ENCODE peak calls at places on chromosome 1, in seven cellular contexts. One of them, this sample, is unnamed.

GRCh38 chr1:921011-921837 is 2.5 kb upstream of the SAMD11 start:
- DNase-seq in GM12878: no peak
- DNase-seq in HepG2: peak; percentile 60
- DNase-seq in H1: no peak
- DNase-seq in SK-N-SH: peak; percentile 92
- DNase-seq in A549: peak; percentile 63
- DNase-seq in K562: peak; percentile 91
- DNase-seq in this sample: peak; percentile 71

GRCh38 chr1:24558902-24559791 is 3.3 kb downstream of the NCMAP start:
- DNase-seq in A549: peak; percentile 55
- DNase-seq in K562: no peak
- DNase-seq in H1: peak; percentile 82
- DNase-seq in SK-N-SH: peak; percentile 88
- DNase-seq in GM12878: no peak
- DNase-seq in HepG2: peak; percentile 89
- DNase-seq in this sample: peak; percentile 82

GRCh38 chr1:98217601-98218000 is 296.8 kb upstream of the DPYD start:
- DNase-seq in K562: no peak
- DNase-seq in HepG2: no peak
- DNase-seq in A549: no peak
- DNase-seq in GM12878: no peak
- DNase-seq in SK-N-SH: no peak
- DNase-seq in H1: no peak
- DNase-seq in this sample: no peak

GRCh38 chr1:9901148-9902059 is 8.7 kb downstream of the CTNNBIP1 start:
- DNase-seq in K562: peak; percentile 53
- DNase-seq in H1: no peak
- DNase-seq in GM12878: no peak
- DNase-seq in HepG2: no peak
- DNase-seq in SK-N-SH: no peak
- DNase-seq in A549: no peak
- DNase-seq in this sample: no peak

GRCh38 chr1:119564548-119564947 is 57.5 kb downstream of the HSD3B1 start:
- DNase-seq in HepG2: no peak
- DNase-seq in SK-N-SH: no peak
- DNase-seq in K562: no peak
- DNase-seq in H1: no peak
- DNase-seq in A549: no peak
- DNase-seq in GM12878: peak; percentile 20
- DNase-seq in this sample: no peak

GRCh38 chr1:109864063-109864822 is 46.4 kb upstream of the CSF1 start:
- DNase-seq in K562: peak; percentile 52
- DNase-seq in GM12878: no peak
- DNase-seq in SK-N-SH: no peak
- DNase-seq in HepG2: no peak
- DNase-seq in A549: no peak
- DNase-seq in H1: no peak
- DNase-seq in this sample: peak; percentile 28

GRCh38 chr1:243345205-243345604 is 89.4 kb downstream of the SDCCAG8 start:
- DNase-seq in K562: no peak
- DNase-seq in SK-N-SH: no peak
- DNase-seq in H1: no peak
- DNase-seq in HepG2: no peak
- DNase-seq in A549: no peak
- DNase-seq in GM12878: no peak
- DNase-seq in this sample: peak; percentile 3

GRCh38 chr1:19013826-19014548 is 57.5 kb upstream of the IFFO2 start:
- DNase-seq in K562: no peak
- DNase-seq in A549: no peak
- DNase-seq in GM12878: no peak
- DNase-seq in H1: peak; percentile 30
- DNase-seq in SK-N-SH: no peak
- DNase-seq in HepG2: peak; percentile 86
- DNase-seq in this sample: no peak

GRCh38 chr1:150234647-150235435 is 1.1 kb downstream of the ANP32E start:
- DNase-seq in GM12878: peak; percentile 80
- DNase-seq in K562: peak; percentile 71
- DNase-seq in H1: peak; percentile 87
- DNase-seq in SK-N-SH: peak; percentile 78
- DNase-seq in A549: peak; percentile 87
- DNase-seq in HepG2: peak; percentile 51
- DNase-seq in this sample: peak; percentile 60

GRCh38 chr1:245650441-245650840 is 495.7 kb downstream of the KIF26B start:
- DNase-seq in HepG2: no peak
- DNase-seq in A549: no peak
- DNase-seq in GM12878: no peak
- DNase-seq in K562: no peak
- DNase-seq in SK-N-SH: no peak
- DNase-seq in H1: no peak
- DNase-seq in this sample: no peak

GRCh38 chr1:175853681-175854080 is 110.3 kb upstream of the TNR start:
- DNase-seq in K562: no peak
- DNase-seq in GM12878: no peak
- DNase-seq in A549: no peak
- DNase-seq in HepG2: no peak
- DNase-seq in SK-N-SH: no peak
- DNase-seq in H1: no peak
- DNase-seq in this sample: no peak

GRCh38 chr1:164588388-164589341 is 29.7 kb downstream of the PBX1 start:
- DNase-seq in K562: no peak
- DNase-seq in GM12878: no peak
- DNase-seq in H1: no peak
- DNase-seq in SK-N-SH: peak; percentile 48
- DNase-seq in HepG2: no peak
- DNase-seq in A549: no peak
- DNase-seq in this sample: peak; percentile 77

GRCh38 chr1:240888039-240888786 is 276.3 kb upstream of the GREM2 start:
- DNase-seq in SK-N-SH: peak; percentile 62
- DNase-seq in GM12878: no peak
- DNase-seq in H1: peak; percentile 87
- DNase-seq in HepG2: peak; percentile 12
- DNase-seq in A549: peak; percentile 28
- DNase-seq in K562: peak; percentile 70
- DNase-seq in this sample: no peak

GRCh38 chr1:2151906-2152305 is 42.7 kb downstream of the FAAP20 start:
- DNase-seq in A549: no peak
- DNase-seq in GM12878: no peak
- DNase-seq in K562: no peak
- DNase-seq in SK-N-SH: no peak
- DNase-seq in HepG2: no peak
- DNase-seq in H1: no peak
- DNase-seq in this sample: no peak

GRCh38 chr1:37692834-37693175 is 489 bp downstream of the CDCA8 start:
- DNase-seq in GM12878: no peak
- DNase-seq in A549: peak; percentile 12
- DNase-seq in H1: no peak
- DNase-seq in HepG2: no peak
- DNase-seq in K562: no peak
- DNase-seq in SK-N-SH: no peak
- DNase-seq in this sample: no peak

GRCh38 chr1:175848329-175848728 is 104.9 kb upstream of the TNR start:
- DNase-seq in A549: no peak
- DNase-seq in GM12878: no peak
- DNase-seq in SK-N-SH: no peak
- DNase-seq in HepG2: no peak
- DNase-seq in H1: no peak
- DNase-seq in K562: no peak
- DNase-seq in this sample: no peak

GRCh38 chr1:202131956-202132821 is 9.5 kb downstream of the GPR37L1 start:
- DNase-seq in K562: no peak
- DNase-seq in H1: no peak
- DNase-seq in GM12878: no peak
- DNase-seq in SK-N-SH: peak; percentile 19
- DNase-seq in HepG2: no peak
- DNase-seq in A549: no peak
- DNase-seq in this sample: no peak

GRCh38 chr1:71193153-71193552 is 112.3 kb upstream of the ZRANB2 start:
- DNase-seq in SK-N-SH: no peak
- DNase-seq in K562: no peak
- DNase-seq in GM12878: no peak
- DNase-seq in A549: no peak
- DNase-seq in H1: no peak
- DNase-seq in HepG2: no peak
- DNase-seq in this sample: peak; percentile 14

GRCh38 chr1:159900086-159900680 is at the start of gene CFAP45:
- DNase-seq in H1: peak; percentile 79
- DNase-seq in K562: peak; percentile 97
- DNase-seq in GM12878: no peak
- DNase-seq in SK-N-SH: no peak
- DNase-seq in HepG2: no peak
- DNase-seq in A549: no peak
- DNase-seq in this sample: peak; percentile 56
- TF ChIP-seq RFX5 in H1: no peak
- TF ChIP-seq RFX5 in K562: no peak
- TF ChIP-seq RFX5 in GM12878: no peak
- TF ChIP-seq RFX5 in SK-N-SH: no peak
- TF ChIP-seq RFX5 in HepG2: no peak
- TF ChIP-seq RFX5 in A549: no peak
- TF ChIP-seq RFX5 in this sample: no peak

GRCh38 chr1:178634445-178634844 is 90.6 kb upstream of the RALGPS2 start:
- DNase-seq in SK-N-SH: no peak
- DNase-seq in A549: no peak
- DNase-seq in GM12878: no peak
- DNase-seq in HepG2: no peak
- DNase-seq in K562: no peak
- DNase-seq in H1: no peak
- DNase-seq in this sample: no peak
- TF ChIP-seq RAD21 in SK-N-SH: no peak
- TF ChIP-seq RAD21 in A549: no peak
- TF ChIP-seq RAD21 in GM12878: no peak
- TF ChIP-seq RAD21 in HepG2: no peak
- TF ChIP-seq RAD21 in K562: no peak
- TF ChIP-seq RAD21 in H1: no peak
- TF ChIP-seq RAD21 in this sample: no peak

GRCh38 chr1:56797079-56797685 is 22.0 kb downstream of the FYB2 start:
- DNase-seq in SK-N-SH: no peak
- DNase-seq in HepG2: no peak
- DNase-seq in K562: no peak
- DNase-seq in H1: no peak
- DNase-seq in GM12878: no peak
- DNase-seq in A549: no peak
- DNase-seq in this sample: no peak
- TF ChIP-seq RFX5 in SK-N-SH: no peak
- TF ChIP-seq RFX5 in HepG2: no peak
- TF ChIP-seq RFX5 in K562: no peak
- TF ChIP-seq RFX5 in H1: no peak
- TF ChIP-seq RFX5 in GM12878: no peak
- TF ChIP-seq RFX5 in A549: no peak
- TF ChIP-seq RFX5 in this sample: no peak

GRCh38 chr1:62389531-62389930 is 47.3 kb upstream of the USP1 start:
- DNase-seq in GM12878: no peak
- DNase-seq in K562: no peak
- DNase-seq in A549: no peak
- DNase-seq in HepG2: no peak
- DNase-seq in H1: no peak
- DNase-seq in SK-N-SH: no peak
- DNase-seq in this sample: no peak

GRCh38 chr1:62394646-62395045 is 42.2 kb upstream of the USP1 start:
- DNase-seq in HepG2: no peak
- DNase-seq in A549: no peak
- DNase-seq in GM12878: no peak
- DNase-seq in K562: no peak
- DNase-seq in H1: no peak
- DNase-seq in SK-N-SH: no peak
- DNase-seq in this sample: no peak

GRCh38 chr1:62395291-62395690 is 41.6 kb upstream of the USP1 start:
- DNase-seq in K562: no peak
- DNase-seq in GM12878: no peak
- DNase-seq in HepG2: no peak
- DNase-seq in H1: no peak
- DNase-seq in A549: no peak
- DNase-seq in SK-N-SH: no peak
- DNase-seq in this sample: no peak

GRCh38 chr1:62392951-62393350 is 43.9 kb upstream of the USP1 start:
- DNase-seq in HepG2: no peak
- DNase-seq in A549: no peak
- DNase-seq in K562: no peak
- DNase-seq in H1: no peak
- DNase-seq in SK-N-SH: no peak
- DNase-seq in GM12878: no peak
- DNase-seq in this sample: no peak

DNA sequence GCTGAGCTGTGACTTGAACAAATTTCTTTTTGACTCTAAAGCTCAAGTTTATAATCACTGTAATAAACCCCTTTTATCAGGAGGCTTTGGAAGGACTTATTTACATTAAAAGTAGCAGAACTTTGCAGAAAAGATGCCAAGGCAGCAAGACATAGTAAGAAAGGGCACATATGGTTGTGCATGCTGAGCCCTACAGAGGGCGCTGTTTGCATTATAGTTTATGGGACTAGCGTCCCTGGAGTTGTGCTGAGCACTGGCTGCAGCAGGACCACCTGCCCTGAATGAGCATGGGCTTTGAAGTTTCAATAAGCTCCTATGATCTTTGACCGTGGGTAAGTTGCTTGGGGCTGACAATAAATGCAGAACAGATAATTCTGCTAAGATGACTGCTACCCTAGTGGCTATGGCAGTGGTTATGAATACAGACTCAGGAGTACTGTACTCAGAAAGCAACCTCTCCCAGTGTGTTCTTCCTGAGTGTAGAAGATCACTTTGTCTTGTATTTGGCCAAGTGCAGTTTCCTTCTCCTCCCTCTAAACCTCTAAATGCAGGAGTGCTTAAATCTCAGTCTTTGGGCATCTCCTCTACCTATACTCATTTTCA is 45.4 kb upstream of the USP1 start:
- DNase-seq in SK-N-SH: peak; percentile 21
- DNase-seq in K562: peak; percentile 54
- DNase-seq in A549: no peak
- DNase-seq in GM12878: no peak
- DNase-seq in H1: peak; percentile 82
- DNase-seq in HepG2: peak; percentile 62
- DNase-seq in this sample: no peak
- TF ChIP-seq RAD21 in SK-N-SH: peak; percentile 36
- TF ChIP-seq RAD21 in K562: no peak
- TF ChIP-seq RAD21 in A549: no peak
- TF ChIP-seq RAD21 in GM12878: peak; percentile 32
- TF ChIP-seq RAD21 in H1: peak; percentile 67
- TF ChIP-seq RAD21 in HepG2: peak; percentile 24
- TF ChIP-seq RAD21 in this sample: peak; percentile 6

GRCh38 chr1:22913421-22913820 is 59.2 kb downstream of the LACTBL1 start:
- DNase-seq in K562: no peak
- DNase-seq in A549: no peak
- DNase-seq in GM12878: no peak
- DNase-seq in HepG2: no peak
- DNase-seq in SK-N-SH: no peak
- DNase-seq in H1: no peak
- DNase-seq in this sample: no peak

GRCh38 chr1:22912311-22912710 is 60.4 kb downstream of the LACTBL1 start:
- DNase-seq in HepG2: no peak
- DNase-seq in H1: no peak
- DNase-seq in SK-N-SH: no peak
- DNase-seq in A549: no peak
- DNase-seq in K562: no peak
- DNase-seq in GM12878: no peak
- DNase-seq in this sample: no peak

GRCh38 chr1:22908880-22909426 is 63.7 kb downstream of the LACTBL1 start:
- DNase-seq in A549: no peak
- DNase-seq in SK-N-SH: no peak
- DNase-seq in K562: peak; percentile 48
- DNase-seq in HepG2: no peak
- DNase-seq in H1: no peak
- DNase-seq in GM12878: no peak
- DNase-seq in this sample: no peak

GRCh38 chr1:22910286-22910685 is 62.4 kb downstream of the LACTBL1 start:
- DNase-seq in SK-N-SH: no peak
- DNase-seq in GM12878: no peak
- DNase-seq in H1: no peak
- DNase-seq in A549: no peak
- DNase-seq in HepG2: no peak
- DNase-seq in K562: no peak
- DNase-seq in this sample: no peak

GRCh38 chr1:22910986-22911651 is 61.5 kb downstream of the LACTBL1 start:
- DNase-seq in A549: no peak
- DNase-seq in HepG2: no peak
- DNase-seq in SK-N-SH: no peak
- DNase-seq in H1: no peak
- DNase-seq in K562: no peak
- DNase-seq in GM12878: no peak
- DNase-seq in this sample: no peak
- TF ChIP-seq RFX5 in A549: no peak
- TF ChIP-seq RFX5 in HepG2: no peak
- TF ChIP-seq RFX5 in SK-N-SH: no peak
- TF ChIP-seq RFX5 in H1: no peak
- TF ChIP-seq RFX5 in K562: no peak
- TF ChIP-seq RFX5 in GM12878: no peak
- TF ChIP-seq RFX5 in this sample: no peak